ENCODE peak calls at places on chromosomes 16 and 17, in six cellular contexts. I is heart right ventricle, C is heart left ventricle, R is cardiac muscle cell, A is sigmoid colon, D is mammary epithelial cell. E is an unnamed sample. For H3K27me3, the result is how much of the 10 kb centered on the place peaks cover.

GRCh38 chr17:80931421-80932265 is 60.0 kb upstream of the CHMP6 start:
- DNase-seq in I (no peak), C (peak), R (peak), A (no peak), D (peak), E (no peak)

GRCh38 chr16:6643083-6643686 is 689.5 kb upstream of the RBFOX1 start:
- DNase-seq in I (no peak), C (no peak), R (peak), A (no peak), D (peak), E (peak)

GRCh38 chr16:1069154-1069553 is 3.4 kb upstream of the SSTR5 start:
- DNase-seq in I (no peak), C (no peak), R (no peak), A (no peak), D (no peak), E (no peak)

GRCh38 chr17:9204623-9205329 is 183.5 kb downstream of the NTN1 start:
- DNase-seq in I (no peak), C (no peak), R (no peak), A (no peak), D (no peak), E (no peak)

GRCh38 chr17:77698903-77699615 is 259.4 kb upstream of the TNRC6C start:
- DNase-seq in I (no peak), C (no peak), R (no peak), A (no peak), D (no peak), E (no peak)

GRCh38 chr17:30947796-30948195 is 23.0 kb upstream of the RNF135 start:
- DNase-seq in I (no peak), C (no peak), R (no peak), A (no peak), D (peak), E (no peak)

GRCh38 chr17:73255671-73256181 is 6.0 kb downstream of the CPSF4L start:
- DNase-seq in I (peak), C (no peak), R (peak), A (no peak), D (peak), E (peak)

GRCh38 chr17:6506679-6507231 is 49.6 kb downstream of the PITPNM3 start:
- DNase-seq in I (no peak), C (no peak), R (no peak), A (peak), D (peak), E (no peak)

GRCh38 chr16:69049146-69049545 is 56.3 kb upstream of the HAS3 start:
- DNase-seq in I (no peak), C (no peak), R (no peak), A (no peak), D (peak), E (no peak)

GRCh38 chr17:77391668-77392375 is 251.1 kb downstream of the SEC14L1 start:
- DNase-seq in I (no peak), C (peak), R (no peak), A (peak), D (peak), E (peak)

GRCh38 chr17:21034350-21035235 is 8.2 kb downstream of the USP22 start:
- DNase-seq in I (no peak), C (no peak), R (no peak), A (no peak), D (no peak), E (peak)

GRCh38 chr17:50146230-50146926 is 4.1 kb downstream of the PPP1R9B start:
- DNase-seq in I (no peak), C (peak), R (no peak), A (no peak), D (no peak), E (no peak)

GRCh38 chr16:50671644-50672260 is 9.4 kb downstream of the SNX20 start:
- DNase-seq in I (no peak), C (no peak), R (no peak), A (no peak), D (peak), E (no peak)

GRCh38 chr16:14548933-14549788 is 80.9 kb downstream of the PARN start:
- DNase-seq in I (no peak), C (no peak), R (no peak), A (no peak), D (no peak), E (no peak)

DNA sequence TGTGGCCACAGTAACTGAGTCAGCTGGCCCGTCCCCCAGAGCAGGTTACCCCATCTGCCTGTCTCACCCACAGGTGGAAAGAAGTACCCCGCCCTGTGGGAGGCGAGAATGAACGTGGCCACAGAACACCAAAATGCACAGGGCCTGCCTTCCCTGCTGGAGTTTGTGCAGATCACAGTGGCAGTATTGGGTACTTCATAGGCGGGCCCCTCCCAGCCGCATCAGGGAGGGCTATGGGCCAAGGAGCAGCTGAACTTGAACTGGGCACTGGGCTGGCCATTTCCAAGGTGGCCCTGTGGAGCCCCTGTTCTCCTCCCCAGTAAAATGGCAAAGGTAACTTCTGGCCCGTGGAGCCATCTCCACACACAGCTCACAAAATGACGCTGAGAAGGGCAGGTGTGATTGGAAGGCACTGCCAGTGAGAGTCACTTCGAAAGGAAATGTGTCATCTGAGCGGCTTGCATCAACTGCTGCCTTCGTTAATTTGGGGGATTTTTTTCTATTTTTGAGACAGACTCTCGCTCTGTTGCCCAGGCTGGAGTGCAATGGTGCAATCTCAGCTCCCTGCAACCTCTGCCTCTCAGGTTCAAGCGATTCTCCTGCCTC is 162.9 kb downstream of the ENGASE start:
- DNase-seq in I (no peak), C (no peak), R (no peak), A (no peak), D (no peak), E (no peak)
- H3K4me3 ChIP-seq in I (no peak), C (no peak), R (no peak), A (no peak), D (no peak), E (no peak)

GRCh38 chr16:30722443-30722842 is 23.5 kb downstream of the SRCAP start:
- DNase-seq in I (no peak), C (no peak), R (no peak), A (peak), D (no peak), E (no peak)
- TF ChIP-seq CTCF in I (no peak), C (no peak), R (no peak), A (no peak), D (peak), E (peak)

GRCh38 chr17:79652999-79653643 is 42.3 kb upstream of the RBFOX3 start:
- DNase-seq in I (no peak), C (no peak), R (no peak), A (peak), D (no peak), E (no peak)
- H3K27me3 ChIP-seq in I (under half), C (under half), R (under half), A (under half), D (under half), E (under half)

GRCh38 chr17:74970395-74970794 is 2.2 kb downstream of the HID1 start:
- DNase-seq in I (no peak), C (no peak), R (no peak), A (no peak), D (no peak), E (no peak)

GRCh38 chr17:74971842-74972106 is 785 bp downstream of the HID1 start:
- DNase-seq in I (no peak), C (no peak), R (no peak), A (no peak), D (no peak), E (no peak)

GRCh38 chr17:74972107-74972972 is at the start of gene HID1:
- DNase-seq in I (peak), C (peak), R (peak), A (no peak), D (no peak), E (peak)

GRCh38 chr17:74971069-74971841 is 1.3 kb downstream of the HID1 start:
- DNase-seq in I (no peak), C (no peak), R (peak), A (no peak), D (no peak), E (no peak)

DNA sequence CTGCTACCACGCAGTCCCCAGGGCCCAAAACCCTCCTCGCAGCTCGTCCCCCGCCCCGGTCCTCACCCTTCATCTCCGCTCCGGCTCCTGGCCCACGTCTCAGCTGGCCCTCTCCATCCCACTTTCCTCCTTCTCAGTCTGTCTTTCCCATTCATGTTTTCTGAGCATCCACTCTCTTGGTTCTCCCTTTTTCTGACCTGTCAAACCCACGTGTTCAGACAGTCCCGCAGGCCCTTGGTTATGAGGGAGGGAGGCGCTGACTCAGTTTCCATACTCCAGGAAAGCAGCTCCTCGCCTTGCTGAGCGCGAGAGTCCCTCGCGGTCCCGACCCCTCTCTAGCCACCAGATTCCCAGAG is 392 bp upstream of the HID1 start:
- DNase-seq in I (no peak), C (no peak), R (no peak), A (no peak), D (no peak), E (no peak)
- H3K4me3 ChIP-seq in I (peak), C (peak), R (peak), A (no peak), D (no peak), E (peak)

DNA sequence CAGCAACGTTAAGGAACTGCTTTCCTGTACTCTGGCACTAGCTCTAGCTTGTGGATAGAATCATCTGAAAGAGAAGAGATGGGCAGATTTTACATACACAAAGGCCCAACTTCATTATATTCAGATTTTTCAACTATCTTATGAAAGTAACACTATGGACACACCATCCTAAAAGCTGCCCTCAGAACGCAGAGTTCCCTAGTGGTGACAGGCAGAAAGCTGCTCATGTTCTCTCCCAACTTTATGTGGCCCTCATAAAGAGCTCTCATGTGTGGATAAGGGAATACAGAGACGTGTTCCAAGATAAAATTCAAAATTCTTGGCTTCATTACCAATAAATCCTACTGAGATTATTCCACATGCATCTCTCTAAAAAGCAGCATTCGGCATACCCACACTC is 1.5 kb downstream of the CFAP20 start:
- DNase-seq in I (no peak), C (no peak), R (no peak), A (no peak), D (peak), E (no peak)
- TF ChIP-seq CTCF in I (no peak), C (no peak), R (peak), A (no peak), D (peak), E (peak)

GRCh38 chr16:85988723-85989313 is 89.9 kb downstream of the IRF8 start:
- DNase-seq in I (no peak), C (no peak), R (no peak), A (peak), D (no peak), E (no peak)

GRCh38 chr16:85989376-85989775 is 90.4 kb downstream of the IRF8 start:
- DNase-seq in I (no peak), C (no peak), R (no peak), A (peak), D (no peak), E (no peak)

GRCh38 chr16:85987750-85988078 is 88.8 kb downstream of the IRF8 start:
- DNase-seq in I (no peak), C (no peak), R (no peak), A (peak), D (no peak), E (no peak)

GRCh38 chr16:85986931-85987749 is 88.2 kb downstream of the IRF8 start:
- DNase-seq in I (no peak), C (no peak), R (peak), A (peak), D (no peak), E (peak)

GRCh38 chr16:85988306-85988705 is 89.3 kb downstream of the IRF8 start:
- DNase-seq in I (no peak), C (no peak), R (no peak), A (peak), D (no peak), E (no peak)
- H3K27me3 ChIP-seq in I (half or more), C (half or more), R (under half), A (under half), D (under half), E (under half)

GRCh38 chr16:20510323-20510722 is 59.0 kb downstream of the ACSM2A start:
- DNase-seq in I (no peak), C (no peak), R (no peak), A (no peak), D (no peak), E (no peak)

GRCh38 chr16:20519231-20519630 is 56.9 kb downstream of the ACSM2B start:
- DNase-seq in I (no peak), C (no peak), R (no peak), A (no peak), D (no peak), E (no peak)

GRCh38 chr16:20517149-20517548 is 59.0 kb downstream of the ACSM2B start:
- DNase-seq in I (no peak), C (no peak), R (no peak), A (no peak), D (no peak), E (no peak)

GRCh38 chr16:20520103-20520502 is 56.1 kb downstream of the ACSM2B start:
- DNase-seq in I (no peak), C (no peak), R (no peak), A (no peak), D (no peak), E (no peak)

GRCh38 chr16:20515580-20516179 is 60.5 kb downstream of the ACSM2B start:
- DNase-seq in I (no peak), C (no peak), R (peak), A (no peak), D (no peak), E (no peak)
- H3K4me3 ChIP-seq in I (no peak), C (no peak), R (no peak), A (no peak), D (no peak), E (no peak)

GRCh38 chr16:56047307-56048234 is 143.7 kb upstream of the GNAO1 start:
- DNase-seq in I (no peak), C (peak), R (peak), A (no peak), D (no peak), E (no peak)

GRCh38 chr16:56038564-56039098 is 152.7 kb upstream of the GNAO1 start:
- DNase-seq in I (no peak), C (no peak), R (no peak), A (no peak), D (no peak), E (no peak)

GRCh38 chr16:56042416-56042815 is 148.9 kb upstream of the GNAO1 start:
- DNase-seq in I (no peak), C (no peak), R (no peak), A (no peak), D (no peak), E (no peak)

GRCh38 chr16:56041556-56042140 is 149.6 kb upstream of the GNAO1 start:
- DNase-seq in I (no peak), C (peak), R (peak), A (no peak), D (peak), E (no peak)
- TF ChIP-seq CTCF in I (peak), C (no peak), R (no peak), A (no peak), D (peak), E (no peak)

DNA sequence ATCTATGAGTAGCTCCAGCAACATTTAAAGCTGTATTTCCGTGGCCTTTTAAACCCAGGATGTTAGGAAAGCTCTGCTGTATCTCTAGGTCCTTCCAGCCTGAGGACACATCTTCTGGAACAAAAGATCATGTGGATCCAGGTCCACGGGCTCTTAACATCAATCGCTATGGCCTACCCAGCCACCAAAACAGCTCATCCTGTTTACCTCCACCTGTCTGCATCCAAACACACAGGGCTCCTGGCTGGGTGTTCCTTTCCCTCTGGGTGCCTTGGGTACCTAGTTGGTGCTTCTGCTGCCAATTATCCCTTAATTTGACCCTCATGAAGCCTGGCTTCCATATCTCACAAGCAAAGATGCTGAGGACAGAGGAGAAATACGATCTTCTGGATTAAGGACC is 7.0 kb downstream of the PMP22 start:
- DNase-seq in I (no peak), C (no peak), R (no peak), A (no peak), D (no peak), E (no peak)
- H3K27me3 ChIP-seq in I (under half), C (under half), R (under half), A (under half), D (under half), E (under half)